ENCODE peak calls at places on chromosomes 6 and 20, in five cellular contexts. One of them, this sample, is unnamed.

GRCh38 chr20:47400685-47401084 is 44.2 kb upstream of the ZMYND8 start:
- DNase-seq in fibroblast of pulmonary artery: no peak
- DNase-seq in GM23248: no peak
- DNase-seq in brain microvascular endothelial cell: no peak
- DNase-seq in testis: peak
- DNase-seq in this sample: no peak

GRCh38 chr6:67394254-67394653 is 1240.8 kb upstream of the ADGRB3 start:
- DNase-seq in GM23248: no peak
- DNase-seq in fibroblast of pulmonary artery: no peak
- DNase-seq in brain microvascular endothelial cell: no peak
- DNase-seq in testis: no peak
- DNase-seq in this sample: no peak

GRCh38 chr6:52995913-52996685 is 1.0 kb upstream of the GSTA4 start:
- DNase-seq in fibroblast of pulmonary artery: peak
- DNase-seq in testis: peak
- DNase-seq in GM23248: peak
- DNase-seq in brain microvascular endothelial cell: peak
- DNase-seq in this sample: no peak

GRCh38 chr6:22785036-22785435 is 215.7 kb downstream of the HDGFL1 start:
- DNase-seq in GM23248: no peak
- DNase-seq in fibroblast of pulmonary artery: peak
- DNase-seq in testis: no peak
- DNase-seq in brain microvascular endothelial cell: no peak
- DNase-seq in this sample: no peak

GRCh38 chr6:32867022-32867477 is 13.1 kb downstream of the PSMB9 start:
- DNase-seq in brain microvascular endothelial cell: no peak
- DNase-seq in GM23248: no peak
- DNase-seq in testis: no peak
- DNase-seq in fibroblast of pulmonary artery: no peak
- DNase-seq in this sample: no peak

GRCh38 chr20:34473262-34473883 is 42.8 kb upstream of the DYNLRB1 start:
- DNase-seq in GM23248: peak
- DNase-seq in brain microvascular endothelial cell: peak
- DNase-seq in testis: peak
- DNase-seq in fibroblast of pulmonary artery: peak
- DNase-seq in this sample: no peak

GRCh38 chr6:133062702-133063319 is 178.3 kb upstream of the EYA4 start:
- DNase-seq in fibroblast of pulmonary artery: peak
- DNase-seq in brain microvascular endothelial cell: no peak
- DNase-seq in GM23248: peak
- DNase-seq in testis: no peak
- DNase-seq in this sample: no peak

GRCh38 chr20:24955045-24955444 is 6.0 kb downstream of the CST7 start:
- DNase-seq in brain microvascular endothelial cell: no peak
- DNase-seq in testis: no peak
- DNase-seq in GM23248: no peak
- DNase-seq in fibroblast of pulmonary artery: no peak
- DNase-seq in this sample: no peak

GRCh38 chr6:121800047-121800446 is 364.6 kb downstream of the GJA1 start:
- DNase-seq in brain microvascular endothelial cell: no peak
- DNase-seq in GM23248: peak
- DNase-seq in testis: no peak
- DNase-seq in fibroblast of pulmonary artery: no peak
- DNase-seq in this sample: no peak

GRCh38 chr6:20212392-20213111 is at the start of gene MBOAT1:
- DNase-seq in GM23248: peak
- DNase-seq in brain microvascular endothelial cell: peak
- DNase-seq in fibroblast of pulmonary artery: peak
- DNase-seq in testis: peak
- DNase-seq in this sample: peak

GRCh38 chr6:131597448-131597847 is 24.4 kb downstream of the ARG1 start:
- DNase-seq in testis: no peak
- DNase-seq in fibroblast of pulmonary artery: peak
- DNase-seq in GM23248: peak
- DNase-seq in brain microvascular endothelial cell: no peak
- DNase-seq in this sample: no peak

GRCh38 chr6:170393807-170394399 is 87.3 kb downstream of the FAM120B start:
- DNase-seq in testis: no peak
- DNase-seq in fibroblast of pulmonary artery: no peak
- DNase-seq in GM23248: peak
- DNase-seq in brain microvascular endothelial cell: no peak
- DNase-seq in this sample: no peak

GRCh38 chr6:128073389-128073788 is 172.5 kb upstream of the THEMIS start:
- DNase-seq in GM23248: no peak
- DNase-seq in brain microvascular endothelial cell: no peak
- DNase-seq in testis: no peak
- DNase-seq in fibroblast of pulmonary artery: no peak
- DNase-seq in this sample: no peak

GRCh38 chr6:37971263-37971662 is 151.7 kb downstream of the ZFAND3 start:
- DNase-seq in testis: no peak
- DNase-seq in fibroblast of pulmonary artery: no peak
- DNase-seq in GM23248: peak
- DNase-seq in brain microvascular endothelial cell: no peak
- DNase-seq in this sample: no peak

GRCh38 chr6:101806241-101806640 is 412.7 kb downstream of the GRIK2 start:
- DNase-seq in GM23248: peak
- DNase-seq in fibroblast of pulmonary artery: peak
- DNase-seq in testis: no peak
- DNase-seq in brain microvascular endothelial cell: peak
- DNase-seq in this sample: peak

GRCh38 chr6:34723203-34723602 is 26.6 kb upstream of the ILRUN start:
- DNase-seq in brain microvascular endothelial cell: peak
- DNase-seq in GM23248: peak
- DNase-seq in fibroblast of pulmonary artery: peak
- DNase-seq in testis: no peak
- DNase-seq in this sample: no peak

GRCh38 chr6:3542032-3542640 is 85.3 kb upstream of the SLC22A23 start:
- DNase-seq in brain microvascular endothelial cell: no peak
- DNase-seq in testis: no peak
- DNase-seq in GM23248: no peak
- DNase-seq in fibroblast of pulmonary artery: no peak
- DNase-seq in this sample: no peak

GRCh38 chr20:50095476-50096078 is 17.4 kb downstream of the UBE2V1 start:
- DNase-seq in GM23248: no peak
- DNase-seq in testis: no peak
- DNase-seq in fibroblast of pulmonary artery: no peak
- DNase-seq in brain microvascular endothelial cell: no peak
- DNase-seq in this sample: no peak

GRCh38 chr6:106771822-106772221 is 142.4 kb downstream of the QRSL1 start:
- DNase-seq in brain microvascular endothelial cell: no peak
- DNase-seq in testis: no peak
- DNase-seq in fibroblast of pulmonary artery: no peak
- DNase-seq in GM23248: no peak
- DNase-seq in this sample: no peak

GRCh38 chr20:23086056-23086551 is at the start of gene CD93:
- DNase-seq in brain microvascular endothelial cell: peak
- DNase-seq in fibroblast of pulmonary artery: peak
- DNase-seq in testis: peak
- DNase-seq in GM23248: peak
- DNase-seq in this sample: no peak

GRCh38 chr20:17731233-17731632 is 31.5 kb downstream of the BANF2 start:
- DNase-seq in GM23248: no peak
- DNase-seq in testis: no peak
- DNase-seq in fibroblast of pulmonary artery: no peak
- DNase-seq in brain microvascular endothelial cell: no peak
- DNase-seq in this sample: no peak

GRCh38 chr20:47872341-47872740 is 87.1 kb upstream of the SULF2 start:
- DNase-seq in GM23248: no peak
- DNase-seq in brain microvascular endothelial cell: no peak
- DNase-seq in fibroblast of pulmonary artery: peak
- DNase-seq in testis: no peak
- DNase-seq in this sample: no peak

GRCh38 chr20:31573555-31574295 is 31.4 kb upstream of the ID1 start:
- DNase-seq in brain microvascular endothelial cell: no peak
- DNase-seq in GM23248: peak
- DNase-seq in fibroblast of pulmonary artery: no peak
- DNase-seq in testis: no peak
- DNase-seq in this sample: no peak

GRCh38 chr6:150254671-150255228 is 111.9 kb downstream of the PPP1R14C start:
- DNase-seq in fibroblast of pulmonary artery: no peak
- DNase-seq in testis: no peak
- DNase-seq in brain microvascular endothelial cell: no peak
- DNase-seq in GM23248: no peak
- DNase-seq in this sample: no peak

GRCh38 chr6:31829633-31830492 is 2.3 kb downstream of the HSPA1B start:
- DNase-seq in testis: peak
- DNase-seq in brain microvascular endothelial cell: no peak
- DNase-seq in GM23248: peak
- DNase-seq in fibroblast of pulmonary artery: peak
- DNase-seq in this sample: no peak

GRCh38 chr20:39961667-39962066 is 727.4 kb downstream of the MAFB start:
- DNase-seq in GM23248: no peak
- DNase-seq in fibroblast of pulmonary artery: no peak
- DNase-seq in brain microvascular endothelial cell: no peak
- DNase-seq in testis: no peak
- DNase-seq in this sample: no peak

DNA sequence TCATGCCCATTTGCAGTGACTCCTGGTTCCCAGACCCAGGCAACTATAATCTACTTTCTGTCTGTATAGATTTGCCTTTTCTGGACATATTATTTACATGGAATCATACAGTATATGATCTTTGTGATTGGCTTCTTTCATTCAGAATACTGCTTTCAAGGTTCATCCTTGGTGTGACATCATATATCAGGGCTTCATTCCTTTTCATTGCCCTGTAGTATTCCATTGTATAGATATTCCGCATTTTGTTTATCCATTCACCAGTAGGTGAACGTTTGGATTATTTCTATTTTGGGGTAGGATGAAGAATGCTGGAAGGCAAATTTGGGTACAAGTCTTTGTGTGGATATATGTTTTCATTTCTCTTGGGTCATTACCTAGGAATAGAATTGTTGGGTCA is 36.1 kb downstream of the PPP1R16B start:
- DNase-seq in brain microvascular endothelial cell: no peak
- DNase-seq in testis: no peak
- DNase-seq in GM23248: no peak
- DNase-seq in fibroblast of pulmonary artery: no peak
- DNase-seq in this sample: no peak
- H3K4me3 ChIP-seq in brain microvascular endothelial cell: no peak
- H3K4me3 ChIP-seq in testis: no peak
- H3K4me3 ChIP-seq in GM23248: no peak
- H3K4me3 ChIP-seq in fibroblast of pulmonary artery: no peak
- H3K4me3 ChIP-seq in this sample: no peak

DNA sequence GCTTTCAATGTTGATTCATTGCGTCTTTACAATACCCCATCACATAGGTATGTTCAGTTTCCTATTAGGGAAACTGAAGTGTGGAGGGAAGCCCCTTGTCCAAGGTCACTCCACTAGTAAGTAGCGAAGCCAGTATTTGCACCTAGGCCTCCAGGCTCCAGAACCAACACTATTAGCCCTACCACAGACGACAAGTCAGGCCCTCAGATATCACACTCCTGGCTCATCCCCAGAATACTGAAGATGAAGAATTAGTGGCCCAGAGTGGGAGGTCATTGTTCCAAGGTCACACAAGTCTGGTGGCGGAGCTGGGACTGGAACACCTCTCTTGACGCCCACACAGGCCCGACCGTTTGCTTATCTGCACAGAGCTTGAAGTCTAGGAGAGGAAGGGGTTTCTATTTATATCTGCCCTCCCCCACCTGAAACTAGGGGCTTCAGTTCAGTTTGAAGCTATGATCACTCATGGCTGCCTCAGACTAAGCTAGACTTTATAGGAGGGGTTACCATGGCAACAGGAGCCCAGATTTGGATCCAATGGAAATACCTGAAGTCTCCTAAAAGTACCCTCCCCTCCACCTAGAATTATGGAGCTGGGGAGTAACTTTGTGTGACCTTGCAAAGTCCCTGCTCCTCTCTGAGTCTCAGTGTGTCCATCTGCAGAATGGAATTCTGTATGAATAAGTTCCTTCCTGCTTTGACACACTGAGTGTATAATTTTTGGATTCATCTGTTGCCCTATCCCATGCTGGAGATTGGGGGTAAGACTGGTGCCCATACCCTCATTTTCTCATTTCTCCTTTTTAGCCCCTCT is 2.2 kb downstream of the SNTA1 start:
- DNase-seq in testis: peak
- DNase-seq in brain microvascular endothelial cell: no peak
- DNase-seq in fibroblast of pulmonary artery: no peak
- DNase-seq in GM23248: no peak
- DNase-seq in this sample: no peak
- H3K4me3 ChIP-seq in testis: no peak
- H3K4me3 ChIP-seq in brain microvascular endothelial cell: no peak
- H3K4me3 ChIP-seq in fibroblast of pulmonary artery: no peak
- H3K4me3 ChIP-seq in GM23248: no peak
- H3K4me3 ChIP-seq in this sample: no peak

GRCh38 chr20:53084408-53084997 is 112.3 kb downstream of the TSHZ2 start:
- DNase-seq in fibroblast of pulmonary artery: no peak
- DNase-seq in GM23248: no peak
- DNase-seq in testis: no peak
- DNase-seq in brain microvascular endothelial cell: no peak
- DNase-seq in this sample: no peak

GRCh38 chr20:53085720-53086119 is 113.6 kb downstream of the TSHZ2 start:
- DNase-seq in GM23248: no peak
- DNase-seq in fibroblast of pulmonary artery: no peak
- DNase-seq in brain microvascular endothelial cell: no peak
- DNase-seq in testis: no peak
- DNase-seq in this sample: no peak

GRCh38 chr20:53081916-53082863 is 110.0 kb downstream of the TSHZ2 start:
- DNase-seq in fibroblast of pulmonary artery: no peak
- DNase-seq in GM23248: no peak
- DNase-seq in brain microvascular endothelial cell: no peak
- DNase-seq in testis: no peak
- DNase-seq in this sample: no peak

GRCh38 chr20:53080969-53081871 is 109.1 kb downstream of the TSHZ2 start:
- DNase-seq in testis: no peak
- DNase-seq in fibroblast of pulmonary artery: peak
- DNase-seq in brain microvascular endothelial cell: no peak
- DNase-seq in GM23248: peak
- DNase-seq in this sample: no peak

GRCh38 chr20:53083411-53083810 is 111.3 kb downstream of the TSHZ2 start:
- DNase-seq in brain microvascular endothelial cell: no peak
- DNase-seq in testis: no peak
- DNase-seq in fibroblast of pulmonary artery: no peak
- DNase-seq in GM23248: no peak
- DNase-seq in this sample: no peak
- H3K4me3 ChIP-seq in brain microvascular endothelial cell: no peak
- H3K4me3 ChIP-seq in testis: no peak
- H3K4me3 ChIP-seq in fibroblast of pulmonary artery: no peak
- H3K4me3 ChIP-seq in GM23248: no peak
- H3K4me3 ChIP-seq in this sample: no peak

GRCh38 chr6:116512709-116513108 is 1.3 kb downstream of the CALHM5 start:
- DNase-seq in testis: no peak
- DNase-seq in brain microvascular endothelial cell: no peak
- DNase-seq in fibroblast of pulmonary artery: no peak
- DNase-seq in GM23248: peak
- DNase-seq in this sample: no peak

GRCh38 chr6:116514103-116514502 is 2.7 kb downstream of the CALHM5 start:
- DNase-seq in brain microvascular endothelial cell: no peak
- DNase-seq in GM23248: no peak
- DNase-seq in testis: no peak
- DNase-seq in fibroblast of pulmonary artery: no peak
- DNase-seq in this sample: no peak

GRCh38 chr6:116511424-116512131 is at the start of gene CALHM5:
- DNase-seq in brain microvascular endothelial cell: peak
- DNase-seq in fibroblast of pulmonary artery: peak
- DNase-seq in GM23248: peak
- DNase-seq in testis: peak
- DNase-seq in this sample: peak

GRCh38 chr6:116513224-116513875 is 1.9 kb downstream of the CALHM5 start:
- DNase-seq in testis: no peak
- DNase-seq in brain microvascular endothelial cell: no peak
- DNase-seq in GM23248: peak
- DNase-seq in fibroblast of pulmonary artery: no peak
- DNase-seq in this sample: no peak

GRCh38 chr6:116512155-116512559 is 718 bp downstream of the CALHM5 start:
- DNase-seq in GM23248: peak
- DNase-seq in fibroblast of pulmonary artery: peak
- DNase-seq in testis: no peak
- DNase-seq in brain microvascular endothelial cell: peak
- DNase-seq in this sample: no peak
- H3K4me3 ChIP-seq in GM23248: peak
- H3K4me3 ChIP-seq in fibroblast of pulmonary artery: peak
- H3K4me3 ChIP-seq in testis: peak
- H3K4me3 ChIP-seq in brain microvascular endothelial cell: peak
- H3K4me3 ChIP-seq in this sample: peak